ENCODE peak calls at places on chromosomes 3 and 15, in five cellular contexts. C, A, I, D and L are unnamed samples.

GRCh38 chr15:63277893-63278505 is 594 bp downstream of the APH1B start:
- DNase-seq in C (no peak), A (no peak), I (no peak), D (no peak), L (no peak)

GRCh38 chr3:140712301-140712700 is 34.4 kb downstream of the TRIM42 start:
- DNase-seq in C (no peak), A (no peak), I (no peak), D (no peak), L (no peak)

GRCh38 chr3:105274958-105275357 is 91.8 kb upstream of the ALCAM start:
- DNase-seq in C (peak; percentile 6), A (peak; percentile 77), I (no peak), D (peak; percentile 77), L (no peak)

GRCh38 chr15:57017024-57017423 is 98.6 kb downstream of the TCF12 start:
- DNase-seq in C (peak; percentile 42), A (no peak), I (no peak), D (no peak), L (no peak)

GRCh38 chr3:113873293-113873692 is 34.7 kb downstream of the GRAMD1C start:
- DNase-seq in C (no peak), A (no peak), I (no peak), D (no peak), L (no peak)

GRCh38 chr3:139827833-139828232 is 107.2 kb upstream of the CLSTN2 start:
- DNase-seq in C (no peak), A (no peak), I (no peak), D (no peak), L (no peak)

GRCh38 chr3:82053236-82053635 is 291.8 kb upstream of the GBE1 start:
- DNase-seq in C (no peak), A (no peak), I (no peak), D (no peak), L (no peak)

GRCh38 chr3:99128740-99129505 is 227.4 kb upstream of the DCBLD2 start:
- DNase-seq in C (peak; percentile 93), A (peak; percentile 98), I (no peak), D (peak; percentile 92), L (no peak)

GRCh38 chr3:12175844-12176453 is 17.2 kb upstream of the TIMP4 start:
- DNase-seq in C (peak; percentile 80), A (peak; percentile 64), I (peak; percentile 71), D (no peak), L (no peak)

GRCh38 chr3:172591876-172592771 is 68.9 kb upstream of the TNFSF10 start:
- DNase-seq in C (no peak), A (peak; percentile 35), I (no peak), D (no peak), L (no peak)

GRCh38 chr3:122497425-122497824 is 17.3 kb downstream of the KPNA1 start:
- DNase-seq in C (peak; percentile 83), A (peak; percentile 93), I (no peak), D (peak; percentile 94), L (no peak)

GRCh38 chr3:115401891-115402501 is 221.3 kb upstream of the GAP43 start:
- DNase-seq in C (peak; percentile 76), A (peak; percentile 50), I (no peak), D (peak; percentile 72), L (no peak)

GRCh38 chr3:132788299-132788698 is 66.1 kb upstream of the NPHP3 start:
- DNase-seq in C (peak; percentile 93), A (peak; percentile 23), I (no peak), D (peak; percentile 58), L (no peak)

GRCh38 chr3:180804871-180805430 is 107.5 kb upstream of the FXR1 start:
- DNase-seq in C (peak; percentile 60), A (peak; percentile 49), I (peak; percentile 50), D (no peak), L (no peak)